ENCODE peak calls at places on chromosomes 2 and 18, in ten cellular contexts. I, X, L, C, Q, H, G, M, N and Y are unnamed samples.

GRCh38 chr2:212708346-212708745 is 169.7 kb upstream of the ERBB4 start:
- DNase-seq in Q (peak; percentile 52), N (no peak), I (no peak), X (no peak), G (no peak), C (no peak), H (no peak), M (no peak), L (no peak), Y (no peak)

GRCh38 chr2:96832751-96833507 is 10.9 kb downstream of the ANKRD23 start:
- DNase-seq in X (no peak), I (peak; percentile 87), G (peak; percentile 46), M (peak; percentile 87), L (no peak), H (no peak), C (no peak), N (no peak), Q (no peak), Y (peak; percentile 97)

GRCh38 chr2:27756544-27757498 is 14.7 kb upstream of the MRPL33 start:
- DNase-seq in Q (no peak), X (no peak), L (no peak), N (peak; percentile 84), G (no peak), H (no peak), C (no peak), I (no peak), M (no peak), Y (no peak)

GRCh38 chr2:47767880-47768609 is 14.9 kb upstream of the MSH6 start:
- DNase-seq in G (peak; percentile 71), N (peak; percentile 75), L (peak; percentile 57), C (peak; percentile 54), H (peak; percentile 79), M (peak; percentile 45), Q (no peak), X (peak; percentile 28), I (peak; percentile 21), Y (no peak)

GRCh38 chr2:226797289-226797988 is 2.2 kb downstream of the IRS1 start:
- DNase-seq in C (no peak), M (peak; percentile 26), Q (no peak), G (peak; percentile 55), N (peak; percentile 49), H (no peak), X (no peak), L (no peak), I (no peak), Y (no peak)

GRCh38 chr2:30026091-30027055 is 105.0 kb upstream of the ALK start:
- DNase-seq in I (no peak), M (peak; percentile 14), X (peak; percentile 27), N (no peak), L (peak; percentile 66), Q (peak; percentile 35), H (peak; percentile 76), G (no peak), C (no peak), Y (no peak)

GRCh38 chr2:116810071-116810470 is 1004.4 kb upstream of the DDX18 start:
- DNase-seq in G (no peak), Q (no peak), L (no peak), H (no peak), M (no peak), I (peak; percentile 31), N (no peak), C (no peak), X (no peak), Y (no peak)

GRCh38 chr2:33395660-33396249 is 80.7 kb upstream of the RASGRP3 start:
- DNase-seq in C (no peak), M (no peak), N (peak; percentile 63), X (peak; percentile 39), I (no peak), Q (no peak), H (peak; percentile 27), G (peak; percentile 29), L (no peak), Y (no peak)

GRCh38 chr2:136858656-136859055 is 93.3 kb downstream of the THSD7B start:
- DNase-seq in Q (no peak), G (no peak), X (peak; percentile 74), N (no peak), I (no peak), C (no peak), L (no peak), H (no peak), M (no peak), Y (no peak)

GRCh38 chr18:57210101-57210661 is 63.3 kb downstream of the BOD1L2 start:
- DNase-seq in L (peak; percentile 7), N (peak; percentile 54), X (peak; percentile 25), I (peak; percentile 30), C (no peak), M (peak; percentile 85), G (peak; percentile 14), H (peak; percentile 37), Q (peak; percentile 39), Y (no peak)